ENCODE peak calls at places on chromosomes 16 and 17, in seven cellular contexts. A is OCI-LY7, G is psoas muscle, Y is AG10803, I is H1, M is transverse colon, Q is kidney. J is an unnamed sample.

GRCh38 chr16:26491271-26491670 is 575.5 kb upstream of the C16orf82 start:
- DNase-seq in A (no peak), G (no peak), Y (no peak), I (no peak), M (no peak), Q (no peak), J (no peak)

GRCh38 chr16:59164461-59164860 is 430.3 kb upstream of the GOT2 start:
- DNase-seq in A (no peak), G (no peak), Y (no peak), I (no peak), M (no peak), Q (no peak), J (peak; percentile 1)

GRCh38 chr16:17129971-17130370 is 340.8 kb downstream of the XYLT1 start:
- DNase-seq in A (no peak), G (no peak), Y (no peak), I (no peak), M (no peak), Q (no peak), J (no peak)

GRCh38 chr16:21179126-21179982 is 20.9 kb downstream of the LDAF1 start:
- DNase-seq in A (no peak), G (no peak), Y (no peak), I (no peak), M (no peak), Q (no peak), J (no peak)

GRCh38 chr16:1991588-1992474 is 2.1 kb downstream of the SYNGR3 start:
- DNase-seq in A (peak; percentile 95), G (peak; percentile 96), Y (peak; percentile 77), I (peak; percentile 98), M (peak; percentile 97), Q (peak; percentile 99), J (peak; percentile 93)

GRCh38 chr16:55349867-55350266 is 25.9 kb downstream of the IRX6 start:
- DNase-seq in A (no peak), G (no peak), Y (peak; percentile 84), I (no peak), M (no peak), Q (no peak), J (no peak)

GRCh38 chr16:89567656-89568594 is 7.4 kb downstream of the RPL13 start:
- DNase-seq in A (no peak), G (no peak), Y (no peak), I (no peak), M (no peak), Q (peak; percentile 64), J (no peak)

GRCh38 chr16:56961386-56961785 is 364 bp upstream of the CETP start:
- DNase-seq in A (no peak), G (no peak), Y (no peak), I (no peak), M (no peak), Q (no peak), J (no peak)

GRCh38 chr16:89395150-89396142 is 94.9 kb downstream of the ANKRD11 start:
- DNase-seq in A (no peak), G (peak; percentile 85), Y (peak; percentile 98), I (no peak), M (peak; percentile 87), Q (peak; percentile 94), J (peak; percentile 98)

GRCh38 chr16:57077714-57078113 is 14.7 kb upstream of the CPNE2 start:
- DNase-seq in A (no peak), G (no peak), Y (no peak), I (no peak), M (no peak), Q (peak; percentile 63), J (no peak)

GRCh38 chr16:83215417-83216001 is 588.7 kb downstream of the CDH13 start:
- DNase-seq in A (peak; percentile 75), G (no peak), Y (no peak), I (peak; percentile 97), M (peak; percentile 37), Q (no peak), J (peak; percentile 48)

GRCh38 chr16:82633964-82634600 is 7.3 kb downstream of the CDH13 start:
- DNase-seq in A (no peak), G (peak; percentile 55), Y (peak; percentile 58), I (no peak), M (peak; percentile 28), Q (no peak), J (peak; percentile 91)

GRCh38 chr17:58757162-58757613 is 1.5 kb downstream of the PPM1E start:
- DNase-seq in A (no peak), G (no peak), Y (no peak), I (no peak), M (no peak), Q (no peak), J (no peak)
- H3K4me3 ChIP-seq in A (no peak overlapping the region), G (peak overlapping the region; percentile 62), Y (peak overlapping the region; percentile 60), I (peak overlapping the region; percentile 94), M (no peak overlapping the region), Q (peak overlapping the region; percentile 18), J (no peak overlapping the region)

GRCh38 chr17:57106836-57107497 is 21.9 kb downstream of the AKAP1 start:
- DNase-seq in A (no peak), G (no peak), Y (no peak), I (no peak), M (no peak), Q (peak; percentile 43), J (no peak)
- TF ChIP-seq CTCF in A (no peak), G (no peak), Y (no peak), I (no peak), M (no peak), Q (no peak), J (no peak)

GRCh38 chr17:75513667-75514052 is 1.7 kb downstream of the CASKIN2 start:
- DNase-seq in A (no peak), G (peak; percentile 13), Y (no peak), I (no peak), M (no peak), Q (peak; percentile 75), J (no peak)

GRCh38 chr17:75511270-75511609 is 4.1 kb downstream of the CASKIN2 start:
- DNase-seq in A (no peak), G (no peak), Y (no peak), I (no peak), M (no peak), Q (no peak), J (no peak)

GRCh38 chr17:75511610-75512575 is 3.4 kb downstream of the CASKIN2 start:
- DNase-seq in A (no peak), G (peak; percentile 35), Y (no peak), I (no peak), M (no peak), Q (peak; percentile 88), J (no peak)

GRCh38 chr17:75514299-75515228 is 773 bp downstream of the CASKIN2 start:
- DNase-seq in A (no peak), G (no peak), Y (peak; percentile 6), I (peak; percentile 64), M (peak; percentile 26), Q (peak; percentile 93), J (peak; percentile 88)

GRCh38 chr17:75512946-75513666 is 2.2 kb downstream of the CASKIN2 start:
- DNase-seq in A (no peak), G (no peak), Y (peak; percentile 25), I (no peak), M (no peak), Q (no peak), J (peak; percentile 31)
- H3K4me3 ChIP-seq in A (no peak overlapping the region), G (peak overlapping the region; percentile 98), Y (no peak overlapping the region), I (no peak overlapping the region), M (no peak overlapping the region), Q (peak overlapping the region; percentile 81), J (no peak overlapping the region)

DNA sequence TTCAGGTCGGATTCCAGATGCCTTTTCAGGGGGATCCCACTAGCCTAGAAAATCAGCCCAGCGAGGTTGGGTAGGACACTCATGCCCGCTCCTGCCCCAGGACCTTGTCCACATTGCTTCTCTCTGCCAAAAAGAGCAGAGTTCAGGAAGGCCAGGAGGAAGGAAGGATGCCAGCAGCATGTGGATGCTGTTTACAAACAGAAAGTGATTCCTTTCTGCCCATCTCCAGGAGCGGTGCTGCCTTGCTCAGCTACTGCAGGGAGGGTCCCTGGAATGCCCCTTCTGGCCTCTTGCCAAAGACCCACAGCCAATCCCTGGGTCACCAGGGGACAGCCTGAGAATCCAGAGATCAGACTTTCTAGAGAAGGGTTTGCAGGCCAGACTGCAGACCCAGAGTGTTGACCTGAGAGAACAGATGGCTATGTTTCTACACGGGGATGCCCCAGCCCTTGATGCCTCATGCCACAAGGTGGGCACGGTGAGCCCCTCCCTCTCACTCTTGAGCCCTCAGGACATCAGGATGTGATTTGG is 32.3 kb upstream of the EMP2 start:
- DNase-seq in A (no peak), G (no peak), Y (no peak), I (no peak), M (no peak), Q (no peak), J (no peak)
- TF ChIP-seq CTCF in A (no peak), G (no peak), Y (no peak), I (no peak), M (no peak), Q (no peak), J (no peak)

GRCh38 chr17:74863420-74864296 is 4.0 kb upstream of the GRIN2C start:
- DNase-seq in A (no peak), G (no peak), Y (no peak), I (no peak), M (no peak), Q (no peak), J (no peak)

GRCh38 chr17:74862919-74863318 is 3.2 kb upstream of the GRIN2C start:
- DNase-seq in A (no peak), G (no peak), Y (no peak), I (no peak), M (no peak), Q (no peak), J (no peak)

GRCh38 chr17:74861554-74862107 is 1.9 kb upstream of the GRIN2C start:
- DNase-seq in A (no peak), G (no peak), Y (no peak), I (peak; percentile 69), M (no peak), Q (no peak), J (no peak)

GRCh38 chr17:74860999-74861553 is 1.4 kb upstream of the GRIN2C start:
- DNase-seq in A (no peak), G (no peak), Y (no peak), I (peak; percentile 67), M (no peak), Q (no peak), J (no peak)

GRCh38 chr17:74862108-74862901 is 2.6 kb upstream of the GRIN2C start:
- DNase-seq in A (peak; percentile 86), G (peak; percentile 66), Y (peak; percentile 36), I (peak; percentile 94), M (peak; percentile 60), Q (no peak), J (peak; percentile 23)
- H3K4me3 ChIP-seq in A (no peak overlapping the region), G (peak overlapping the region; percentile 35), Y (no peak overlapping the region), I (peak overlapping the region; percentile 52), M (no peak overlapping the region), Q (no peak overlapping the region), J (no peak overlapping the region)

GRCh38 chr17:20223808-20224328 is 214.7 kb downstream of the SPECC1 start:
- DNase-seq in A (no peak), G (no peak), Y (no peak), I (peak; percentile 37), M (no peak), Q (no peak), J (peak; percentile 82)
- TF ChIP-seq CTCF in A (no peak), G (no peak), Y (peak; percentile 9), I (no peak), M (no peak), Q (no peak), J (no peak)